ENCODE peak calls at places on chromosomes 12 and 14, in four cellular contexts. E is ovary; F is iPS-NIHi11; D is CD8-positive, alpha-beta memory T cell. U is an unnamed sample.

GRCh38 chr12:102365365-102365764 is 115.0 kb downstream of the IGF1 start:
- DNase-seq in E (no peak), F (no peak), D (no peak), U (no peak)

GRCh38 chr14:75597149-75597548 is 18.7 kb downstream of the FLVCR2 start:
- DNase-seq in E (no peak), F (peak; percentile 2), D (no peak), U (no peak)

GRCh38 chr12:62640910-62641448 is 174.4 kb downstream of the MON2 start:
- DNase-seq in E (no peak), F (no peak), D (no peak), U (no peak)

GRCh38 chr14:67510121-67510520 is 21.6 kb upstream of the TMEM229B start:
- DNase-seq in E (no peak), F (no peak), D (no peak), U (no peak)

GRCh38 chr14:29197557-29197956 is 431.0 kb downstream of the FOXG1 start:
- DNase-seq in E (no peak), F (no peak), D (no peak), U (no peak)

GRCh38 chr14:92502541-92503286 is 10.9 kb upstream of the RIN3 start:
- DNase-seq in E (no peak), F (no peak), D (no peak), U (no peak)

GRCh38 chr14:31921251-31921650 is 155.9 kb upstream of the ARHGAP5 start:
- DNase-seq in E (no peak), F (no peak), D (no peak), U (no peak)

GRCh38 chr14:83478741-83479140 is 1945.1 kb upstream of the SEL1L start:
- DNase-seq in E (no peak), F (no peak), D (no peak), U (no peak)

GRCh38 chr14:90409209-90409730 is 12.4 kb downstream of the CALM1 start:
- DNase-seq in E (peak; percentile 65), F (no peak), D (no peak), U (no peak)

U was measured in natural killer cell.